ENCODE peak calls at places on chromosomes 7 and 10, in seven cellular contexts. Z, R, Q, I, N, C and U are unnamed samples.

GRCh38 chr7:133481676-133482075 is 228.8 kb downstream of the EXOC4 start:
- DNase-seq in Z (no peak), R (no peak), Q (peak), I (no peak), N (no peak), C (peak), U (no peak)

GRCh38 chr7:66629222-66629658 is 559 bp downstream of the KCTD7 start:
- DNase-seq in Z (no peak), R (no peak), Q (no peak), I (peak), N (no peak), C (no peak), U (no peak)

GRCh38 chr7:123004931-123005330 is 9.4 kb upstream of the TAS2R16 start:
- DNase-seq in Z (no peak), R (no peak), Q (no peak), I (no peak), N (no peak), C (no peak), U (no peak)

GRCh38 chr7:26944486-26944885 is 80.1 kb upstream of the SKAP2 start:
- DNase-seq in Z (no peak), R (no peak), Q (no peak), I (no peak), N (no peak), C (no peak), U (no peak)

GRCh38 chr10:81216949-81217348 is 658.0 kb upstream of the NRG3 start:
- DNase-seq in Z (no peak), R (no peak), Q (no peak), I (no peak), N (no peak), C (no peak), U (no peak)

GRCh38 chr7:82443044-82443800 is at the start of gene CACNA2D1:
- DNase-seq in Z (no peak), R (no peak), Q (peak), I (no peak), N (peak), C (no peak), U (peak)

GRCh38 chr10:102310356-102311024 is 65.2 kb downstream of the GBF1 start:
- DNase-seq in Z (no peak), R (no peak), Q (peak), I (no peak), N (no peak), C (peak), U (no peak)

GRCh38 chr10:131933016-131933694 is 32.3 kb downstream of the PPP2R2D start:
- DNase-seq in Z (no peak), R (no peak), Q (no peak), I (no peak), N (no peak), C (no peak), U (no peak)

GRCh38 chr10:53699231-53699630 is 926.6 kb upstream of the MBL2 start:
- DNase-seq in Z (no peak), R (no peak), Q (no peak), I (no peak), N (no peak), C (no peak), U (no peak)

GRCh38 chr7:77538186-77538907 is 1.3 kb downstream of the PTPN12 start:
- DNase-seq in Z (no peak), R (peak), Q (peak), I (peak), N (peak), C (peak), U (peak)

GRCh38 chr7:112202819-112203218 is 3.4 kb downstream of the DOCK4 start:
- DNase-seq in Z (no peak), R (no peak), Q (no peak), I (no peak), N (no peak), C (no peak), U (no peak)

GRCh38 chr7:82527831-82528230 is 84.3 kb upstream of the CACNA2D1 start:
- DNase-seq in Z (no peak), R (no peak), Q (no peak), I (no peak), N (no peak), C (no peak), U (no peak)

GRCh38 chr7:30135551-30136271 is 925 bp downstream of the MTURN start:
- DNase-seq in Z (peak), R (peak), Q (peak), I (peak), N (peak), C (no peak), U (peak)

GRCh38 chr10:129711261-129711660 is 244.2 kb downstream of the MGMT start:
- DNase-seq in Z (no peak), R (no peak), Q (no peak), I (no peak), N (no peak), C (no peak), U (no peak)

GRCh38 chr10:69224862-69225657 is 4.9 kb downstream of the HKDC1 start:
- DNase-seq in Z (no peak), R (no peak), Q (no peak), I (no peak), N (no peak), C (no peak), U (no peak)

GRCh38 chr10:116809528-116810500 is 39.5 kb upstream of the ENO4 start:
- DNase-seq in Z (no peak), R (no peak), Q (no peak), I (no peak), N (no peak), C (no peak), U (no peak)

GRCh38 chr7:156823441-156823840 is 69.5 kb downstream of the LMBR1 start:
- DNase-seq in Z (no peak), R (peak), Q (no peak), I (no peak), N (no peak), C (no peak), U (no peak)

GRCh38 chr7:116525298-116525912 is 569 bp downstream of the CAV1 start:
- DNase-seq in Z (peak), R (no peak), Q (peak), I (no peak), N (no peak), C (no peak), U (no peak)

GRCh38 chr10:128526793-128527375 is 400.7 kb upstream of the MKI67 start:
- DNase-seq in Z (no peak), R (no peak), Q (no peak), I (no peak), N (peak), C (no peak), U (peak)

GRCh38 chr10:43045631-43046287 is 31.1 kb upstream of the RET start:
- DNase-seq in Z (no peak), R (peak), Q (no peak), I (no peak), N (no peak), C (no peak), U (peak)

GRCh38 chr10:58943960-58944359 is 232.5 kb upstream of the PHYHIPL start:
- DNase-seq in Z (no peak), R (no peak), Q (no peak), I (no peak), N (no peak), C (no peak), U (no peak)

GRCh38 chr7:157785486-157786186 is 448.8 kb downstream of the DNAJB6 start:
- DNase-seq in Z (no peak), R (no peak), Q (no peak), I (no peak), N (no peak), C (no peak), U (no peak)

GRCh38 chr7:139620676-139621344 is 97.3 kb downstream of the CLEC2L start:
- DNase-seq in Z (peak), R (peak), Q (peak), I (peak), N (no peak), C (no peak), U (no peak)

GRCh38 chr10:77479586-77479985 is 158.0 kb downstream of the KCNMA1 start:
- DNase-seq in Z (no peak), R (no peak), Q (no peak), I (no peak), N (no peak), C (no peak), U (no peak)

GRCh38 chr10:12358863-12359647 is 9.7 kb downstream of the CAMK1D start:
- DNase-seq in Z (no peak), R (no peak), Q (no peak), I (no peak), N (no peak), C (no peak), U (no peak)

GRCh38 chr7:27933691-27934565 is 194.0 kb downstream of the TAX1BP1 start:
- DNase-seq in Z (no peak), R (peak), Q (peak), I (no peak), N (no peak), C (no peak), U (no peak)

GRCh38 chr10:96833220-96834001 is 1.3 kb downstream of the LCOR start:
- DNase-seq in Z (no peak), R (peak), Q (peak), I (peak), N (no peak), C (no peak), U (no peak)